ENCODE peak calls at places on chromosomes 2 and 18, in four cellular contexts. F, O, J and V are unnamed samples.

GRCh38 chr2:152573168-152573567 is 144.1 kb downstream of the PRPF40A start:
- DNase-seq in F (peak; percentile 92), O (no peak), J (no peak), V (peak; percentile 71)

GRCh38 chr2:121999273-121999672 is 243.8 kb downstream of the TSN start:
- DNase-seq in F (no peak), O (peak; percentile 33), J (no peak), V (no peak)

GRCh38 chr18:42339324-42339723 is 384.3 kb downstream of the PIK3C3 start:
- DNase-seq in F (peak; percentile 67), O (peak; percentile 56), J (no peak), V (no peak)

GRCh38 chr2:128053331-128053730 is 25.5 kb upstream of the SAP130 start:
- DNase-seq in F (no peak), O (no peak), J (no peak), V (no peak)

GRCh38 chr2:150011336-150011735 is 423.8 kb upstream of the MMADHC start:
- DNase-seq in F (no peak), O (no peak), J (no peak), V (no peak)

GRCh38 chr2:23312996-23313606 is 71.9 kb upstream of the KLHL29 start:
- DNase-seq in F (no peak), O (peak; percentile 81), J (no peak), V (no peak)

GRCh38 chr2:73939419-73939818 is 12.7 kb downstream of the DGUOK start:
- DNase-seq in F (peak; percentile 43), O (no peak), J (peak; percentile 29), V (no peak)

GRCh38 chr2:10079192-10079930 is 850 bp downstream of the CYS1 start:
- DNase-seq in F (peak; percentile 70), O (peak; percentile 51), J (peak; percentile 38), V (peak; percentile 55)

GRCh38 chr2:74554821-74555531 is 456 bp downstream of the DOK1 start:
- DNase-seq in F (peak; percentile 66), O (peak; percentile 76), J (peak; percentile 55), V (no peak)

GRCh38 chr2:57908736-57909161 is 137.9 kb upstream of the VRK2 start:
- DNase-seq in F (no peak), O (no peak), J (no peak), V (no peak)